ENCODE peak calls at places on chromosomes 11 and 22, in four cellular contexts. T is EL; Y is activated T-cell treated with anti-CD3 and anti-CD28 coated beads for 24 hours; M is stimulated activated CD4-positive, alpha-beta T cell treated with anti-CD3 and anti-CD28 coated beads, TNF-alpha, amount 100 ng/mL, for 1 hour. C is an unnamed sample.

GRCh38 chr11:32326522-32326921 is 108.8 kb downstream of the WT1 start:
- DNase-seq in T (no peak), Y (no peak), M (no peak), C (no peak)

GRCh38 chr22:31118046-31118820 is 4.5 kb upstream of the INPP5J start:
- DNase-seq in T (no peak), Y (no peak), M (no peak), C (no peak)

GRCh38 chr11:57890521-57890920 is 128.9 kb downstream of the CTNND1 start:
- DNase-seq in T (no peak), Y (no peak), M (no peak), C (no peak)

GRCh38 chr11:2580444-2581050 is 119.2 kb downstream of the KCNQ1OT1 start:
- DNase-seq in T (no peak), Y (no peak), M (no peak), C (no peak)

GRCh38 chr11:34161812-34162506 is 56.5 kb downstream of the NAT10 start:
- DNase-seq in T (peak), Y (peak), M (no peak), C (peak)

GRCh38 chr11:74185695-74186094 is 14.6 kb downstream of the PPME1 start:
- DNase-seq in T (peak), Y (no peak), M (no peak), C (peak)

GRCh38 chr11:20208622-20209090 is 48.4 kb upstream of the DBX1 start:
- DNase-seq in T (no peak), Y (no peak), M (no peak), C (no peak)

GRCh38 chr11:129814244-129814992 is 1.2 kb upstream of the TMEM45B start:
- DNase-seq in T (no peak), Y (peak), M (peak), C (no peak)

GRCh38 chr11:17828311-17828751 is 93.8 kb downstream of the KCNC1 start:
- DNase-seq in T (no peak), Y (no peak), M (no peak), C (no peak)

GRCh38 chr11:22177186-22177585 is 15.7 kb upstream of the ANO5 start:
- DNase-seq in T (no peak), Y (no peak), M (no peak), C (no peak)

GRCh38 chr11:45472713-45473317 is 186.7 kb upstream of the SYT13 start:
- DNase-seq in T (no peak), Y (no peak), M (no peak), C (no peak)

GRCh38 chr11:7534030-7534378 is 20.2 kb downstream of the PPFIBP2 start:
- DNase-seq in T (no peak), Y (no peak), M (no peak), C (no peak)